ENCODE peak calls at places on chromosomes 7 and 10, in seven cellular contexts. D is uterus, R is sigmoid colon, O is A549, U is right lobe of liver, J is lower leg skin, I is testis. P is an unnamed sample.

GRCh38 chr10:13956826-13957225 is 370.1 kb downstream of the PRPF18 start:
- DNase-seq in O (no peak), D (peak), J (peak), R (peak), U (no peak), I (peak), P (no peak)

GRCh38 chr7:136957391-136957790 is 88.9 kb downstream of the CHRM2 start:
- DNase-seq in I (no peak), D (no peak), O (no peak), R (no peak), J (no peak), U (no peak), P (no peak)

GRCh38 chr7:13197501-13197900 is 510.1 kb downstream of the ARL4A start:
- DNase-seq in O (no peak), I (no peak), U (no peak), R (no peak), D (no peak), J (no peak), P (no peak)

GRCh38 chr7:18086165-18087030 is 58.8 kb upstream of the PRPS1L1 start:
- DNase-seq in I (peak), R (peak), O (peak), U (no peak), J (no peak), D (peak), P (no peak)

GRCh38 chr10:3095373-3096139 is 28.2 kb downstream of the PFKP start:
- DNase-seq in I (no peak), J (peak), U (no peak), O (peak), D (peak), R (peak), P (peak)

GRCh38 chr10:84269773-84270172 is 24.9 kb downstream of the RGR start:
- DNase-seq in D (no peak), U (no peak), R (no peak), J (no peak), O (no peak), I (no peak), P (no peak)

GRCh38 chr10:48589266-48589665 is 15.6 kb downstream of the ARHGAP22 start:
- DNase-seq in O (no peak), I (no peak), J (peak), R (no peak), D (no peak), U (no peak), P (no peak)

GRCh38 chr10:4623757-4624420 is 202.1 kb upstream of the AKR1E2 start:
- DNase-seq in I (no peak), O (no peak), U (no peak), J (no peak), R (no peak), D (no peak), P (no peak)

GRCh38 chr10:112182808-112183328 is 697 bp downstream of the GPAM start:
- DNase-seq in D (no peak), J (no peak), U (no peak), O (no peak), R (no peak), I (no peak), P (no peak)

GRCh38 chr10:8174762-8175161 is 120.3 kb downstream of the GATA3 start:
- DNase-seq in I (no peak), R (no peak), O (no peak), J (no peak), D (no peak), U (no peak), P (no peak)

GRCh38 chr7:25952277-25953057 is 199.5 kb upstream of the NFE2L3 start:
- DNase-seq in O (no peak), D (no peak), J (no peak), R (no peak), I (no peak), U (peak), P (no peak)

GRCh38 chr7:43834463-43835251 is 34.7 kb downstream of the MRPS24 start:
- DNase-seq in O (no peak), I (no peak), U (no peak), R (no peak), J (no peak), D (no peak), P (peak)

GRCh38 chr7:101245147-101245668 is 327 bp upstream of the FIS1 start:
- DNase-seq in O (no peak), U (no peak), I (peak), J (no peak), R (no peak), D (no peak), P (no peak)

GRCh38 chr7:27554826-27555225 is 107.9 kb downstream of the HIBADH start:
- DNase-seq in O (no peak), I (no peak), D (no peak), J (no peak), R (no peak), U (no peak), P (no peak)

GRCh38 chr10:71984798-71985388 is 20.7 kb downstream of the CHST3 start:
- DNase-seq in J (no peak), D (no peak), R (peak), U (peak), I (no peak), O (no peak), P (no peak)

GRCh38 chr7:93013471-93014061 is 104.2 kb downstream of the SAMD9 start:
- DNase-seq in R (no peak), D (no peak), J (no peak), O (no peak), I (no peak), U (no peak), P (peak)

GRCh38 chr7:108347616-108348015 is 108.6 kb downstream of the NRCAM start:
- DNase-seq in U (no peak), O (peak), R (no peak), D (no peak), I (no peak), J (no peak), P (peak)

GRCh38 chr7:84524714-84525694 is 330.4 kb upstream of the SEMA3A start:
- DNase-seq in D (no peak), I (no peak), R (peak), U (no peak), J (peak), O (peak), P (no peak)

GRCh38 chr7:30162622-30163124 is 27.9 kb downstream of the MTURN start:
- DNase-seq in I (no peak), R (no peak), J (no peak), D (no peak), U (no peak), O (peak), P (no peak)

GRCh38 chr7:98351136-98351535 is 49.8 kb downstream of the BAIAP2L1 start:
- DNase-seq in I (no peak), D (no peak), R (no peak), U (no peak), O (no peak), J (no peak), P (no peak)

GRCh38 chr10:32317795-32318194 is 29.2 kb downstream of the EPC1 start:
- DNase-seq in R (no peak), O (no peak), I (no peak), J (no peak), D (no peak), U (no peak), P (no peak)

GRCh38 chr10:13839430-13839986 is 252.7 kb downstream of the PRPF18 start:
- DNase-seq in D (no peak), O (no peak), J (no peak), U (no peak), I (no peak), R (peak), P (no peak)

GRCh38 chr10:54800677-54801480 is at the start of gene PCDH15:
- DNase-seq in U (no peak), J (no peak), D (no peak), R (no peak), O (no peak), I (peak), P (peak)

GRCh38 chr7:2251841-2252771 is 10.1 kb downstream of the NUDT1 start:
- DNase-seq in D (no peak), R (no peak), J (no peak), I (no peak), O (no peak), U (peak), P (no peak)

GRCh38 chr10:97683556-97684357 is 3.3 kb downstream of the AVPI1 start:
- DNase-seq in D (no peak), I (peak), J (no peak), O (peak), U (no peak), R (peak), P (no peak)

GRCh38 chr10:116272497-116273221 is at the start of gene GFRA1:
- DNase-seq in D (no peak), O (peak), R (peak), J (no peak), U (peak), I (no peak), P (no peak)

GRCh38 chr10:24552346-24553016 is 171.2 kb downstream of the ARHGAP21 start:
- DNase-seq in J (peak), U (no peak), I (peak), R (no peak), D (no peak), O (peak), P (peak)

GRCh38 chr7:70571986-70572385 is 560.0 kb upstream of the GALNT17 start:
- DNase-seq in O (no peak), U (peak), R (no peak), I (no peak), J (no peak), D (no peak), P (no peak)

GRCh38 chr10:75042292-75042974 is 69.0 kb upstream of the SAMD8 start:
- DNase-seq in O (no peak), I (no peak), J (no peak), U (no peak), R (peak), D (no peak), P (no peak)

GRCh38 chr10:56319386-56319785 is 41.7 kb downstream of the ZWINT start:
- DNase-seq in O (no peak), D (no peak), R (no peak), J (no peak), I (no peak), U (no peak), P (no peak)

DNA sequence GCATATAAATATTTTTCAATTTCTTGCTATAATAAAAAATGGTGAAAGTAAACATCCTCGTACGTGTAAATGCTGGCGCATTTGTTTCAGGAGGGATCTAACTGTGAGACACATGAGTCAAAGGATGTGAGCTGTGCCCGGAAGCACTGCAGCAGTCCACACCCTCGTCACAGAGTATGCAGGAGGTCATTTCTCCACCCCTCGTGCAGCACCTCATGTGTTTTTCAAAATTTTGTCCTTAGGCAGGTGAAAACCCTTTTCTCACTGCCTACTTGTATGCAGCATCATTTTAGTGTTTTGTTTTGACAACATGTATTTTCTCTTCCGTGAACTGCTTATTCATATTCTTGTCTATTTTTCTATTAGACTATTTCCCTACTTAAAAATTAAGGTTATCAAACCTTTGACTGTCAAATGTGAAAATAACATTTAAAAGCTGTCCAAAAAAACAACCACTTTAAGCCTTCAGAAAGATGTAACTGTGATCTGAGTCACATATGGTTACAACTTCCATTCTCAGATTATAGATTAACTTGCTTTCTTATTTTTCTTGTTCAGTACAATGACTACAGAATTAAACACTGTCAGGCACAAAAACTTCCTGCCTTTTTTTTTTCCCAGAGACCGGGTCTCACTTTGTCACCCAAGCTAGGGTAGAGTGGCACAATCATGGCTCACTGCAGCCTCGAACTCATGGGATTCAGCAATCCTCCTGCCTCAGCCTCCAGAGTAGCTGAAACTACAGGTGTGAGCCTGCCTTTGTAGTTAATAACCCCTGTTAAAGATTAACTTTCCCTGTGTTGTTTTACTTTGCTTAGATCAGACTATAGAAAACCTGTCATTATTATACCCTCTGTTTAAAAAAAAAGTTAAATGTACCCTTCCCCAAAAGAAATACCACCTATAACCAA is 163.0 kb downstream of the AVL9 start:
- DNase-seq in I (no peak), U (no peak), J (no peak), R (no peak), D (no peak), O (peak), P (no peak)
- TF ChIP-seq POLR2A in I (no peak), U (no peak), J (no peak), R (no peak), D (no peak), O (no peak), P (no peak)

GRCh38 chr10:73650537-73651331 is 5.1 kb downstream of the SYNPO2L start:
- DNase-seq in I (no peak), D (no peak), O (no peak), R (no peak), U (no peak), J (no peak), P (no peak)

GRCh38 chr10:73653195-73653594 is 2.6 kb downstream of the SYNPO2L start:
- DNase-seq in D (no peak), U (no peak), O (no peak), J (no peak), R (no peak), I (no peak), P (no peak)

GRCh38 chr10:73655257-73655989 is 406 bp downstream of the SYNPO2L start:
- DNase-seq in U (no peak), D (no peak), J (no peak), I (no peak), O (no peak), R (no peak), P (peak)

GRCh38 chr10:73653701-73654100 is 2.1 kb downstream of the SYNPO2L start:
- DNase-seq in D (no peak), O (peak), U (no peak), J (no peak), R (no peak), I (no peak), P (peak)

DNA sequence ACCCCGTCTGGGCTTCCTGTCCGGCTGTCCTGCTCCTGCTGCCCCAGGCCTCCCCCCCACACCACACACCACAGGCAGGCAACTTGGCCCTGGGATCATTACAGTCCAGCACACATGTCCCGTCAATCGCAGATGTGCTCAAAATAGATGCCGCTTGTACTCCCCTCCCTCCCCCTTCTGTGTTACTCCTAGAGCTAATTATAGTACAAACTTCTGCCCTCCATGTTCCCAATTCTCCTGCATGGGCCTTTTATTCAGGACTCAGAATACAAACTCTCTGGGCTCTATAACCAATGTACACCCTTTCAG is at the start of gene SYNPO2L:
- DNase-seq in I (no peak), J (no peak), U (no peak), O (no peak), D (no peak), R (no peak), P (no peak)
- TF ChIP-seq POLR2A in I (no peak), J (no peak), U (no peak), O (no peak), D (no peak), R (no peak), P (no peak)

GRCh38 chr7:105352018-105352612 is 36.6 kb downstream of the SRPK2 start:
- DNase-seq in J (peak), U (peak), R (peak), O (no peak), D (peak), I (peak), P (peak)
- TF ChIP-seq POLR2A in J (no peak), U (no peak), R (no peak), O (no peak), D (no peak), I (no peak), P (no peak)

DNA sequence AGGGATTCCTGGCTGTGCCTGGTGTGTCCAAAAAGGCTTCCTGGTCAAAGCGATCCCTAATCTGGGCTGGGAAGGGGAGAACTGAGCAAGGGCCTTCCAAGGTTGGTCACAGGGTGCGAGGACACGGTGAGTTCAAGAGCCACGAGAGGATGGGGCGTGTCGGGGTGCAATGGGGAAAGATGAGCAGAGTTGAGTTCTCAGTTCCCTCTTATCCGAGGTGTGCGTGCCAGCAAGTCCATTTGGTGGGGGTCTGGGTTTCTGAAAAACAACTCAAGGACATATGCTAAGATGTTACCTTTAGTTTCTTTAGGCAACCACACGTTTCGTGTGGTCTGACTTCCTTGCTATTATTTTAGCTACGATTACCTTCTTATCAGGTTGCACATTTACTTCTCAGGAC is 1.3 kb downstream of the ZNF775 start:
- DNase-seq in I (no peak), R (peak), D (no peak), J (no peak), O (no peak), U (no peak), P (no peak)
- TF ChIP-seq POLR2A in I (no peak), R (no peak), D (no peak), J (no peak), O (no peak), U (no peak), P (no peak)

GRCh38 chr10:60944159-60944909 is at the start of gene RHOBTB1:
- DNase-seq in I (peak), O (peak), J (peak), D (peak), U (peak), R (peak), P (peak)

GRCh38 chr10:60942134-60942533 is 1.9 kb downstream of the RHOBTB1 start:
- DNase-seq in I (no peak), J (no peak), D (no peak), U (no peak), R (no peak), O (no peak), P (no peak)

GRCh38 chr10:60944910-60945297 is 919 bp upstream of the RHOBTB1 start:
- DNase-seq in U (no peak), R (no peak), D (no peak), I (no peak), J (no peak), O (no peak), P (no peak)

GRCh38 chr10:60942604-60943269 is 1.2 kb downstream of the RHOBTB1 start:
- DNase-seq in R (peak), D (peak), J (peak), U (peak), I (peak), O (no peak), P (peak)

DNA sequence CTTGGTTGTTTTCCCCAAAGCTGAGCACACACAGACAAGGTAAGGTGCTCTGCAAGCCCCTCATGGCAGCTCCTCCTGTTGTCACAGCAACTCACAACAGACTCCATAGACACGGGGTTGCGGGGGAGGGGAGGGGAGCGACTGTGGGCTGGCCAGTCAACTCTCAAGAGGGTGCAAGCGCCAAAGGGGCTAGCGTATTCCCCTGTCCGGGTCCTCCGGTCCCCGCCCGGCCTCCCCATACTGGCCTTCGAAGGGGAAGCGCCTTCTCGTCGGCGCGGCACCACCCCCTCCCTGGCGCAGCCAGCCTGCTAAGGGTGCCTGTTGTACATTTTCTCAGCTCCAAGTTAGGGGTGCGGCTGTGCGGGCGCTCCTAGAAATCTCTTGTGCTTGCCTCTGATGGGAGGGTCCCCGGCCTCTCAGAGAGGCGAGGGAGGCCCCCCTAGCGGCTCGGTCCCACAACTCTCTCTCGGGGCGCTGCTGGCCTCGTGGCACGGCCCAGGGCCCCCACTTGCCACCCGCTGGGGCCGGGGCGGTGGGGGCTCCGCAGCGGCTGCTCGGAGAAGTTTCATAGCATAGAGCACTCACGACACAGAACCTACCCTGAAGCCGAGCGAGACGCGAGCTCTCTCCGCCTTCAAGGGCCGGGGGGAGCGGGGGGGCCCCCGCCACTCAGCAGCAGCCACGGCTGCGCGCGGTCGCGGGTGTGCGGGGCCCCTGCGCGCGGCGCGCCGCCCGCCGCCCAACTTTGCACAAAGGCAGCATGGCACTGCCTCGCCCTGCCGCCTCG is 420 bp downstream of the RHOBTB1 start:
- DNase-seq in J (peak), R (peak), I (peak), O (peak), U (peak), D (peak), P (peak)
- TF ChIP-seq POLR2A in J (no peak), R (no peak), I (no peak), O (peak), U (no peak), D (peak), P (no peak)

DNA sequence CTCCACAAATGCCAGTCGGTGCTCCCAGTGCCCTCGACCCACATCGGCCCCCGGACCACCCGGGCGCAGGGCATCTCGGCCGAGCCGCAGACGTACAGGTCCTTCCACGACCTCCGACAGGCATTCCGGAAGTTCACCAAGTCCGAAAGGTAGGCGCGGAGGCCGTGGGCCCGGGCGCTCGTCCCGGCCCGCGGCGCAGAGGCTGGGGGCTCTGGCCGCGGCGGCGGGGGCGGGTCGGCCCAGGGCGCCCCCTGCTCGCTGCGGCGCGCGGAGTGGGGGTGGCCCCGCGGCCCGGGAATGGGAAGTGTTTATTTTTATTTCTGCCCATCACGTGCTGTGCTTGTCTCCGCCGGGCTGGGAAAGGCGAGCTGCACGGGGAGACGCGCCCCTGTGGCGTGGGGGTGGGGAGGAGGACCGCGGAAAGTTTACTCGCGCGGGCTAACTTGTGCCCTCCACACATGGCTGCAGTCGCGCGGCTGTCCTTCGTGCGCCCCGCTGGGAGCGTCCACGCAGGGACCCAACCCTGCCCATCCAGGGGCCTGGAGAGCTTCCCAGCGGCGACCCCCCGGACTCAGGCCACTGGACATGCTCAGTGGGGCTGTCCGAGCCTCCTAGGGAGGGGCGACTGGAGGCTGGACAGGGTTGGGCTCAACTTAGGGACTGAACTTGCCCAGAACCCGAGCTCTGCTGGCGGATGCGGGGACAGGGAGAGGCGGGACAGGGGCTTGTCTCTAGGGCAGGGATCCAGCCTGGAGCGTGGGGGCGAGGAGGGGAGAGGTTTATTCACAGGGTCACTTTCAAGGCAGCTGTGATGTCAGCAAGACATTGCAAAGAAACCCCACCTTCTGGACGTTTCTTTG is 82.6 kb upstream of the PRKG1 start:
- DNase-seq in J (no peak), U (peak), I (peak), R (peak), D (peak), O (no peak), P (no peak)
- TF ChIP-seq POLR2A in J (no peak), U (no peak), I (no peak), R (no peak), D (no peak), O (no peak), P (no peak)